ENCODE peak calls at places on chromosomes 3 and 15, in eight cellular contexts. One of them, this sample, is unnamed.

GRCh38 chr15:64315136-64315661 is 40.8 kb downstream of the CSNK1G1 start:
- DNase-seq in PC-9: no peak
- DNase-seq in T-helper 1 cell: no peak
- DNase-seq in NCI-H1436: no peak
- DNase-seq in GM04504: no peak
- DNase-seq in COLO829: no peak
- DNase-seq in stimulated activated CD8-positive, alpha-beta memory T cell treated with anti-CD3 and anti-CD28 coated beads, Interleukin-15, amount 100 ng/mL, for 24 hours: no peak
- DNase-seq in suprapubic skin: no peak
- DNase-seq in this sample: no peak

GRCh38 chr15:62625421-62626033 is 417.0 kb upstream of the TPM1 start:
- DNase-seq in PC-9: no peak
- DNase-seq in T-helper 1 cell: no peak
- DNase-seq in NCI-H1436: no peak
- DNase-seq in GM04504: peak
- DNase-seq in COLO829: no peak
- DNase-seq in stimulated activated CD8-positive, alpha-beta memory T cell treated with anti-CD3 and anti-CD28 coated beads, Interleukin-15, amount 100 ng/mL, for 24 hours: no peak
- DNase-seq in suprapubic skin: no peak
- DNase-seq in this sample: no peak

GRCh38 chr3:13013994-13014754 is 59.1 kb downstream of the IQSEC1 start:
- DNase-seq in PC-9: no peak
- DNase-seq in T-helper 1 cell: peak
- DNase-seq in NCI-H1436: no peak
- DNase-seq in GM04504: no peak
- DNase-seq in COLO829: no peak
- DNase-seq in stimulated activated CD8-positive, alpha-beta memory T cell treated with anti-CD3 and anti-CD28 coated beads, Interleukin-15, amount 100 ng/mL, for 24 hours: no peak
- DNase-seq in suprapubic skin: peak
- DNase-seq in this sample: no peak

GRCh38 chr3:42012935-42013651 is 51.2 kb upstream of the ULK4 start:
- DNase-seq in PC-9: no peak
- DNase-seq in T-helper 1 cell: peak
- DNase-seq in NCI-H1436: peak
- DNase-seq in GM04504: no peak
- DNase-seq in COLO829: peak
- DNase-seq in stimulated activated CD8-positive, alpha-beta memory T cell treated with anti-CD3 and anti-CD28 coated beads, Interleukin-15, amount 100 ng/mL, for 24 hours: peak
- DNase-seq in suprapubic skin: peak
- DNase-seq in this sample: peak

GRCh38 chr3:141498592-141499223 is 11.9 kb downstream of the RASA2 start:
- DNase-seq in PC-9: no peak
- DNase-seq in T-helper 1 cell: peak
- DNase-seq in NCI-H1436: no peak
- DNase-seq in GM04504: no peak
- DNase-seq in COLO829: no peak
- DNase-seq in stimulated activated CD8-positive, alpha-beta memory T cell treated with anti-CD3 and anti-CD28 coated beads, Interleukin-15, amount 100 ng/mL, for 24 hours: peak
- DNase-seq in suprapubic skin: no peak
- DNase-seq in this sample: peak

GRCh38 chr3:5190147-5190791 is 2.8 kb downstream of the EDEM1 start:
- DNase-seq in PC-9: no peak
- DNase-seq in T-helper 1 cell: peak
- DNase-seq in NCI-H1436: no peak
- DNase-seq in GM04504: no peak
- DNase-seq in COLO829: no peak
- DNase-seq in stimulated activated CD8-positive, alpha-beta memory T cell treated with anti-CD3 and anti-CD28 coated beads, Interleukin-15, amount 100 ng/mL, for 24 hours: no peak
- DNase-seq in suprapubic skin: no peak
- DNase-seq in this sample: no peak

GRCh38 chr3:45554001-45554691 is 40.4 kb upstream of the LIMD1 start:
- DNase-seq in PC-9: no peak
- DNase-seq in T-helper 1 cell: no peak
- DNase-seq in NCI-H1436: no peak
- DNase-seq in GM04504: no peak
- DNase-seq in COLO829: no peak
- DNase-seq in stimulated activated CD8-positive, alpha-beta memory T cell treated with anti-CD3 and anti-CD28 coated beads, Interleukin-15, amount 100 ng/mL, for 24 hours: no peak
- DNase-seq in suprapubic skin: peak
- DNase-seq in this sample: no peak

GRCh38 chr3:11509175-11510000 is 134.3 kb downstream of the VGLL4 start:
- DNase-seq in PC-9: no peak
- DNase-seq in T-helper 1 cell: no peak
- DNase-seq in NCI-H1436: no peak
- DNase-seq in GM04504: peak
- DNase-seq in COLO829: peak
- DNase-seq in stimulated activated CD8-positive, alpha-beta memory T cell treated with anti-CD3 and anti-CD28 coated beads, Interleukin-15, amount 100 ng/mL, for 24 hours: no peak
- DNase-seq in suprapubic skin: no peak
- DNase-seq in this sample: no peak

GRCh38 chr15:63049747-63050439 is 7.3 kb downstream of the TPM1 start:
- DNase-seq in PC-9: no peak
- DNase-seq in T-helper 1 cell: no peak
- DNase-seq in NCI-H1436: no peak
- DNase-seq in GM04504: no peak
- DNase-seq in COLO829: no peak
- DNase-seq in stimulated activated CD8-positive, alpha-beta memory T cell treated with anti-CD3 and anti-CD28 coated beads, Interleukin-15, amount 100 ng/mL, for 24 hours: no peak
- DNase-seq in suprapubic skin: no peak
- DNase-seq in this sample: no peak

GRCh38 chr3:180804871-180805430 is 107.5 kb upstream of the FXR1 start:
- DNase-seq in PC-9: no peak
- DNase-seq in T-helper 1 cell: no peak
- DNase-seq in NCI-H1436: no peak
- DNase-seq in GM04504: no peak
- DNase-seq in COLO829: no peak
- DNase-seq in stimulated activated CD8-positive, alpha-beta memory T cell treated with anti-CD3 and anti-CD28 coated beads, Interleukin-15, amount 100 ng/mL, for 24 hours: no peak
- DNase-seq in suprapubic skin: no peak
- DNase-seq in this sample: no peak

GRCh38 chr3:132261501-132261900 is 55.7 kb upstream of the ACP3 start:
- DNase-seq in PC-9: no peak
- DNase-seq in T-helper 1 cell: no peak
- DNase-seq in NCI-H1436: no peak
- DNase-seq in GM04504: no peak
- DNase-seq in COLO829: no peak
- DNase-seq in stimulated activated CD8-positive, alpha-beta memory T cell treated with anti-CD3 and anti-CD28 coated beads, Interleukin-15, amount 100 ng/mL, for 24 hours: no peak
- DNase-seq in suprapubic skin: no peak
- DNase-seq in this sample: no peak

This sample was measured in T-helper 2 cell.